ENCODE peak calls at places on chromosome 13, in ten cellular contexts. V, K, L, I, H, J, M, A, Q and N are unnamed samples.

GRCh38 chr13:98172570-98173405 is 4.3 kb downstream of the RNF113B start:
- DNase-seq in J (no peak), A (no peak), V (no peak), H (no peak), Q (peak; percentile 12), I (no peak), L (no peak), K (no peak), M (no peak), N (no peak)

GRCh38 chr13:21657538-21657937 is 13.3 kb upstream of the FGF9 start:
- DNase-seq in L (no peak), V (peak; percentile 66), J (no peak), Q (no peak), K (no peak), I (no peak), A (no peak), M (no peak), H (no peak), N (no peak)

GRCh38 chr13:35789335-35790166 is 313.1 kb upstream of the MAB21L1 start:
- DNase-seq in H (no peak), M (no peak), A (peak; percentile 18), L (no peak), K (no peak), Q (peak; percentile 62), V (peak; percentile 50), J (no peak), I (no peak), N (no peak)

GRCh38 chr13:114155923-114156883 is 22.9 kb upstream of the CFAP97D2 start:
- DNase-seq in Q (no peak), A (no peak), K (no peak), J (no peak), I (no peak), H (no peak), V (no peak), M (no peak), L (no peak), N (peak; percentile 60)

GRCh38 chr13:58134012-58134411 is 502.5 kb downstream of the PCDH17 start:
- DNase-seq in H (no peak), J (no peak), K (no peak), Q (no peak), I (no peak), V (no peak), M (peak; percentile 57), L (no peak), A (no peak), N (no peak)

GRCh38 chr13:74026753-74027152 is 107.5 kb downstream of the KLF12 start:
- DNase-seq in A (no peak), J (no peak), M (peak; percentile 91), V (peak; percentile 72), H (no peak), K (no peak), I (peak; percentile 17), L (no peak), Q (peak; percentile 74), N (peak; percentile 79)

GRCh38 chr13:84925443-84925842 is 873.8 kb downstream of the SLITRK6 start:
- DNase-seq in A (peak; percentile 19), L (no peak), J (peak; percentile 94), Q (no peak), I (no peak), K (no peak), V (no peak), M (no peak), H (no peak), N (no peak)

GRCh38 chr13:76856141-76856571 is 30.0 kb downstream of the KCTD12 start:
- DNase-seq in K (no peak), M (no peak), V (peak; percentile 97), I (no peak), Q (peak; percentile 37), L (no peak), A (no peak), J (no peak), H (no peak), N (no peak)

GRCh38 chr13:51806571-51806970 is 2.6 kb upstream of the DHRS12 start:
- DNase-seq in K (no peak), V (peak; percentile 55), L (no peak), J (no peak), H (no peak), Q (peak; percentile 72), I (no peak), A (no peak), M (no peak), N (no peak)

GRCh38 chr13:104301216-104301975 is 1235.2 kb upstream of the SLC10A2 start:
- DNase-seq in K (no peak), H (no peak), J (no peak), V (no peak), L (no peak), M (no peak), Q (no peak), A (no peak), I (no peak), N (no peak)

GRCh38 chr13:39306639-39307589 is 268.7 kb downstream of the NHLRC3 start:
- DNase-seq in A (no peak), V (peak; percentile 52), Q (no peak), I (no peak), K (no peak), J (no peak), L (no peak), H (no peak), M (no peak), N (no peak)

GRCh38 chr13:42649761-42650289 is 75.9 kb downstream of the TNFSF11 start:
- DNase-seq in Q (no peak), K (no peak), A (no peak), I (no peak), H (no peak), M (no peak), V (no peak), J (no peak), L (no peak), N (no peak)

GRCh38 chr13:97191143-97191542 is 31.0 kb upstream of the MBNL2 start:
- DNase-seq in H (no peak), A (no peak), J (peak; percentile 71), K (no peak), I (no peak), V (no peak), L (no peak), Q (no peak), M (no peak), N (no peak)

GRCh38 chr13:107216046-107216715 is 648.2 kb upstream of the ARGLU1 start:
- DNase-seq in K (no peak), M (no peak), A (no peak), J (no peak), V (no peak), L (no peak), H (no peak), I (no peak), Q (no peak), N (no peak)

GRCh38 chr13:114029866-114030625 is 56.2 kb upstream of the C13orf46 start:
- DNase-seq in L (no peak), A (no peak), K (no peak), M (no peak), I (no peak), V (no peak), H (peak; percentile 70), J (no peak), Q (no peak), N (no peak)

GRCh38 chr13:54018485-54018884 is 989.9 kb downstream of the OLFM4 start:
- DNase-seq in J (no peak), M (no peak), A (no peak), Q (no peak), L (no peak), I (no peak), V (peak; percentile 70), H (no peak), K (no peak), N (no peak)

GRCh38 chr13:32246468-32246867 is 68.7 kb downstream of the ZAR1L start:
- DNase-seq in J (no peak), L (peak; percentile 56), H (no peak), V (peak; percentile 68), K (peak; percentile 88), Q (peak; percentile 91), A (peak; percentile 54), M (peak; percentile 93), I (no peak), N (no peak)

GRCh38 chr13:95784161-95784880 is 107.4 kb downstream of the DNAJC3 start:
- DNase-seq in L (no peak), K (no peak), I (no peak), Q (peak; percentile 88), V (peak; percentile 68), H (no peak), J (no peak), A (peak; percentile 31), M (no peak), N (no peak)

GRCh38 chr13:113932060-113932459 is 41.8 kb downstream of the C13orf46 start:
- DNase-seq in L (no peak), Q (no peak), J (no peak), H (no peak), K (peak; percentile 64), I (no peak), A (no peak), M (no peak), V (no peak), N (no peak)

GRCh38 chr13:74586839-74587238 is 452.6 kb upstream of the KLF12 start:
- DNase-seq in Q (no peak), J (no peak), H (no peak), K (no peak), A (no peak), L (no peak), V (no peak), M (no peak), I (no peak), N (no peak)

GRCh38 chr13:52158629-52159158 is 703 bp downstream of the NEK3 start:
- DNase-seq in I (no peak), V (peak; percentile 23), Q (peak; percentile 26), J (no peak), M (no peak), A (peak; percentile 12), L (no peak), K (no peak), H (no peak), N (no peak)

GRCh38 chr13:41577437-41577836 is 120.1 kb downstream of the RGCC start:
- DNase-seq in L (peak; percentile 68), J (no peak), V (no peak), M (no peak), A (no peak), Q (peak; percentile 29), I (no peak), K (no peak), H (no peak), N (no peak)

GRCh38 chr13:71880753-71881541 is 13.9 kb upstream of the DACH1 start:
- DNase-seq in J (no peak), I (no peak), A (no peak), V (peak; percentile 83), L (no peak), K (no peak), Q (no peak), M (no peak), H (no peak), N (no peak)

GRCh38 chr13:70856025-70856424 is 747.8 kb upstream of the KLHL1 start:
- DNase-seq in K (no peak), H (no peak), L (no peak), Q (no peak), J (no peak), V (no peak), A (no peak), M (no peak), I (no peak), N (no peak)

GRCh38 chr13:101942038-101942437 is 459.8 kb downstream of the FGF14 start:
- DNase-seq in L (no peak), I (no peak), J (peak; percentile 78), A (peak; percentile 8), M (peak; percentile 70), H (no peak), K (no peak), Q (peak; percentile 42), V (peak; percentile 64), N (no peak)